ENCODE peak calls at places on chromosomes 4 and X, in four cellular contexts. One of them, this sample, is unnamed.

GRCh38 chrX:46686003-46686645 is 72.8 kb downstream of the SLC9A7 start:
- DNase-seq in fibroblast of the aortic adventitia: peak; percentile 68
- DNase-seq in cardiac muscle cell: peak; percentile 32
- DNase-seq in WERI-Rb-1: peak; percentile 28
- DNase-seq in this sample: peak; percentile 11

GRCh38 chr4:149999485-150000074 is 78.7 kb upstream of the DCLK2 start:
- DNase-seq in cardiac muscle cell: peak; percentile 55
- DNase-seq in fibroblast of the aortic adventitia: peak; percentile 89
- DNase-seq in WERI-Rb-1: peak; percentile 47
- DNase-seq in this sample: peak; percentile 57

GRCh38 chr4:173333658-173334084 is 487 bp downstream of the HMGB2 start:
- DNase-seq in cardiac muscle cell: peak; percentile 70
- DNase-seq in fibroblast of the aortic adventitia: no peak
- DNase-seq in WERI-Rb-1: peak; percentile 75
- DNase-seq in this sample: peak; percentile 58

GRCh38 chrX:55007633-55008032 is 7.5 kb downstream of the APEX2 start:
- DNase-seq in cardiac muscle cell: no peak
- DNase-seq in WERI-Rb-1: no peak
- DNase-seq in fibroblast of the aortic adventitia: peak; percentile 73
- DNase-seq in this sample: no peak

GRCh38 chr4:61202638-61203495 is 2.7 kb downstream of the ADGRL3 start:
- DNase-seq in WERI-Rb-1: peak; percentile 24
- DNase-seq in cardiac muscle cell: peak; percentile 15
- DNase-seq in fibroblast of the aortic adventitia: no peak
- DNase-seq in this sample: peak; percentile 6

GRCh38 chrX:15619053-15619772 is 18.5 kb upstream of the ACE2 start:
- DNase-seq in cardiac muscle cell: no peak
- DNase-seq in fibroblast of the aortic adventitia: peak; percentile 5
- DNase-seq in WERI-Rb-1: no peak
- DNase-seq in this sample: no peak

GRCh38 chr4:176782794-176783193 is 9.9 kb downstream of the VEGFC start:
- DNase-seq in cardiac muscle cell: no peak
- DNase-seq in fibroblast of the aortic adventitia: peak; percentile 30
- DNase-seq in WERI-Rb-1: no peak
- DNase-seq in this sample: no peak

GRCh38 chr4:10345381-10345784 is 111.8 kb downstream of the ZNF518B start:
- DNase-seq in WERI-Rb-1: no peak
- DNase-seq in fibroblast of the aortic adventitia: no peak
- DNase-seq in cardiac muscle cell: no peak
- DNase-seq in this sample: no peak

GRCh38 chr4:6576932-6577331 is 1.9 kb downstream of the MAN2B2 start:
- DNase-seq in WERI-Rb-1: no peak
- DNase-seq in fibroblast of the aortic adventitia: no peak
- DNase-seq in cardiac muscle cell: no peak
- DNase-seq in this sample: no peak

GRCh38 chrX:38287669-38288068 is 39.6 kb downstream of the RPGR start:
- DNase-seq in cardiac muscle cell: no peak
- DNase-seq in fibroblast of the aortic adventitia: no peak
- DNase-seq in WERI-Rb-1: no peak
- DNase-seq in this sample: no peak

GRCh38 chr4:44257461-44257860 is 191.1 kb downstream of the KCTD8 start:
- DNase-seq in cardiac muscle cell: no peak
- DNase-seq in fibroblast of the aortic adventitia: no peak
- DNase-seq in WERI-Rb-1: no peak
- DNase-seq in this sample: no peak

GRCh38 chr4:126489826-126490463 is 1142.8 kb upstream of the INTU start:
- DNase-seq in WERI-Rb-1: no peak
- DNase-seq in cardiac muscle cell: no peak
- DNase-seq in fibroblast of the aortic adventitia: no peak
- DNase-seq in this sample: no peak

GRCh38 chrX:96576358-96576757 is 108.3 kb upstream of the DIAPH2 start:
- DNase-seq in cardiac muscle cell: no peak
- DNase-seq in fibroblast of the aortic adventitia: peak; percentile 45
- DNase-seq in WERI-Rb-1: no peak
- DNase-seq in this sample: no peak

GRCh38 chr4:182880387-182881356 is 36.5 kb downstream of the DCTD start:
- DNase-seq in fibroblast of the aortic adventitia: peak; percentile 23
- DNase-seq in WERI-Rb-1: no peak
- DNase-seq in cardiac muscle cell: no peak
- DNase-seq in this sample: peak; percentile 64

GRCh38 chr4:113457886-113458285 is 303.7 kb downstream of the CAMK2D start:
- DNase-seq in fibroblast of the aortic adventitia: no peak
- DNase-seq in WERI-Rb-1: no peak
- DNase-seq in cardiac muscle cell: no peak
- DNase-seq in this sample: no peak

GRCh38 chrX:70026112-70026850 is 23.5 kb downstream of the AWAT2 start:
- DNase-seq in cardiac muscle cell: no peak
- DNase-seq in WERI-Rb-1: no peak
- DNase-seq in fibroblast of the aortic adventitia: peak; percentile 30
- DNase-seq in this sample: no peak

GRCh38 chr4:186653973-186654372 is 69.7 kb downstream of the FAT1 start:
- DNase-seq in fibroblast of the aortic adventitia: no peak
- DNase-seq in cardiac muscle cell: no peak
- DNase-seq in WERI-Rb-1: no peak
- DNase-seq in this sample: no peak

GRCh38 chrX:101764538-101764937 is 104.9 kb upstream of the ARMCX2 start:
- DNase-seq in fibroblast of the aortic adventitia: no peak
- DNase-seq in cardiac muscle cell: no peak
- DNase-seq in WERI-Rb-1: no peak
- DNase-seq in this sample: no peak

GRCh38 chr4:163167333-163167626 is 590 bp upstream of the NAF1 start:
- DNase-seq in fibroblast of the aortic adventitia: peak; percentile 55
- DNase-seq in cardiac muscle cell: no peak
- DNase-seq in WERI-Rb-1: no peak
- DNase-seq in this sample: no peak

GRCh38 chr4:127870688-127871087 is 10.0 kb upstream of the PLK4 start:
- DNase-seq in cardiac muscle cell: peak; percentile 2
- DNase-seq in WERI-Rb-1: no peak
- DNase-seq in fibroblast of the aortic adventitia: peak; percentile 95
- DNase-seq in this sample: no peak

GRCh38 chrX:39452404-39452803 is 645.4 kb downstream of the BCOR start:
- DNase-seq in WERI-Rb-1: no peak
- DNase-seq in cardiac muscle cell: no peak
- DNase-seq in fibroblast of the aortic adventitia: no peak
- DNase-seq in this sample: no peak

GRCh38 chr4:61373901-61374611 is 173.9 kb downstream of the ADGRL3 start:
- DNase-seq in fibroblast of the aortic adventitia: peak; percentile 35
- DNase-seq in WERI-Rb-1: no peak
- DNase-seq in cardiac muscle cell: no peak
- DNase-seq in this sample: no peak

GRCh38 chrX:72372735-72373134 is 67.0 kb upstream of the CITED1 start:
- DNase-seq in fibroblast of the aortic adventitia: no peak
- DNase-seq in WERI-Rb-1: no peak
- DNase-seq in cardiac muscle cell: no peak
- DNase-seq in this sample: no peak

GRCh38 chr4:38230821-38231583 is 270.8 kb downstream of the PTTG2 start:
- DNase-seq in fibroblast of the aortic adventitia: no peak
- DNase-seq in cardiac muscle cell: no peak
- DNase-seq in WERI-Rb-1: no peak
- DNase-seq in this sample: no peak

GRCh38 chrX:15245896-15246295 is 24.0 kb downstream of the ASB9 start:
- DNase-seq in fibroblast of the aortic adventitia: peak; percentile 1
- DNase-seq in WERI-Rb-1: no peak
- DNase-seq in cardiac muscle cell: no peak
- DNase-seq in this sample: no peak

GRCh38 chr4:14130551-14130950 is 503.0 kb upstream of the BOD1L1 start:
- DNase-seq in cardiac muscle cell: no peak
- DNase-seq in WERI-Rb-1: no peak
- DNase-seq in fibroblast of the aortic adventitia: peak; percentile 26
- DNase-seq in this sample: no peak
- TF ChIP-seq CTCF in cardiac muscle cell: no peak
- TF ChIP-seq CTCF in WERI-Rb-1: no peak
- TF ChIP-seq CTCF in fibroblast of the aortic adventitia: no peak
- TF ChIP-seq CTCF in this sample: no peak

GRCh38 chr4:3466691-3467600 is 3.8 kb downstream of the DOK7 start:
- DNase-seq in cardiac muscle cell: no peak
- DNase-seq in fibroblast of the aortic adventitia: no peak
- DNase-seq in WERI-Rb-1: no peak
- DNase-seq in this sample: no peak
- H3K4me3 ChIP-seq in cardiac muscle cell: no peak overlapping the region
- H3K4me3 ChIP-seq in fibroblast of the aortic adventitia: no peak overlapping the region
- H3K4me3 ChIP-seq in WERI-Rb-1: no peak overlapping the region
- H3K4me3 ChIP-seq in this sample: no peak overlapping the region

DNA sequence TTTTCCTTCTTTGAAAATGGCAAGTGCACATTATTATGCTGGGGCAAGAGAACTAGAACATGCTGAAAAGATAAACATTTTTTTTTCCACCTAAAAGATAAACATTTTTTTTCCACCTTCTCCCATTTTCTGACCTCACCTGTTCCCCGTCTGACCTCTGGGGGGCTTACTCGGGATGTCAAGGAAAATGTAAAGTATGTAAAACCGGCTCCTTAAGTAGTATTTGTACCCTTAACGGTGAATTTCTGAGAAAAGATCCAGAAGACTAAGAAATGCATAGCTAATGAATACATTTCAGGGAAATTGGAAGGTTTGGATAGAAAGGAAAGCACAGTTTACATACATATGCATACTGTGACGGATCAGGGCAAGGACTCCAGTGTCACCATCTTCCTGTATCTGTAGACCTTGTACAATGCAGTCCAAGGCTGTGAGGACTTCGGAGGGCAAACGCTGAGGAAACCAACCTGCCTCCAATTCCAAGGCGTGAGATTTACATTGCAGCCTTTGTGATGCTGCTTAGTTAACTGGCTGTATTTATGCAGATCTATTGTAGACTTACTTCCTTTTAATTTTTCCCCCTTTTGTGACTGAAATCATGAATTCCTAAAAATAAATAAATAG is 2185.9 kb upstream of the TENM3 start:
- DNase-seq in cardiac muscle cell: peak; percentile 27
- DNase-seq in fibroblast of the aortic adventitia: no peak
- DNase-seq in WERI-Rb-1: peak; percentile 42
- DNase-seq in this sample: no peak
- TF ChIP-seq CTCF in cardiac muscle cell: no peak
- TF ChIP-seq CTCF in fibroblast of the aortic adventitia: peak; percentile 12
- TF ChIP-seq CTCF in WERI-Rb-1: no peak
- TF ChIP-seq CTCF in this sample: peak; percentile 67

DNA sequence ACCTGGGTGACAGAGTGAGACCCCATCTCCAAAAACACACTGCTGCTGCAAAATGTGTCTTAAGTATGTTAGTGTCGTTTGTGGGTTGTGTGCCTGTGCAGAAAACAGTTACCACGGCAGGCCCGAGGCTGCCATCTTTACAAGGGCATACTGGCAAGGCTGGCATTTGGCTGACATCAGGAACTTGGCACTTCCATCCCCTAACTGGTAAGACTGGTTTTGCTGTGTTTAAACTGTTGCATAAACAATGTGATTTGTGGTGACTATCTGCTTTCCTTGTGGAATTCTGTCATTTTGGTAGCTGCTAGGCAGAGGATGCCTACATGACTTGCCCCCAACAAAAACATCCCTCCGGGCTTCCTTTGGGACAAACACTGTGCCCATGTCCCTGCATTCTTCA is 12.3 kb downstream of the LRP2BP start:
- DNase-seq in fibroblast of the aortic adventitia: no peak
- DNase-seq in cardiac muscle cell: no peak
- DNase-seq in WERI-Rb-1: no peak
- DNase-seq in this sample: no peak
- H3K4me3 ChIP-seq in fibroblast of the aortic adventitia: no peak overlapping the region
- H3K4me3 ChIP-seq in cardiac muscle cell: no peak overlapping the region
- H3K4me3 ChIP-seq in WERI-Rb-1: no peak overlapping the region
- H3K4me3 ChIP-seq in this sample: no peak overlapping the region

GRCh38 chr4:42750091-42750490 is 93.2 kb upstream of the ATP8A1 start:
- DNase-seq in fibroblast of the aortic adventitia: peak; percentile 30
- DNase-seq in WERI-Rb-1: peak; percentile 42
- DNase-seq in cardiac muscle cell: peak; percentile 45
- DNase-seq in this sample: peak; percentile 63
- TF ChIP-seq CTCF in fibroblast of the aortic adventitia: peak; percentile 16
- TF ChIP-seq CTCF in WERI-Rb-1: peak; percentile 31
- TF ChIP-seq CTCF in cardiac muscle cell: no peak
- TF ChIP-seq CTCF in this sample: peak; percentile 78

DNA sequence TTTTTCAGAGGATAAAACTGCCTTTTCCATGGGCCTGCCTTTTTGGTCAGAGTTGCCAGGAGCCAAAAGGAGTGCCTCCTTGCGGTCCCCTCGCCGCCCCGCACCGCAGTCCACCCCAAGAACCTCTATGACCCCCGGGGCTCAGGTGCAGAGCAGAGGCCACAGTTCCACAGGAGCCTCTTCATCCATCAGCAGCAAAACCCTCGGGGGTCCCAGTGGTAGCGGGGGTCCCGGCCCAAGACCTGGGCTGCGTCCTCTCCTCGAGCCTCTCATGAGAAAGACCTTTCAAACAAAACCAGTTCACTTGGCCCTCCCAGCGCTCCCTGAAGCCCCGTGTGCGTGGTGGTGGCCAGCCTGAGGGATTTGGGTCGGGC is 16.8 kb downstream of the ZFYVE28 start:
- DNase-seq in WERI-Rb-1: no peak
- DNase-seq in cardiac muscle cell: no peak
- DNase-seq in fibroblast of the aortic adventitia: no peak
- DNase-seq in this sample: no peak
- H3K4me3 ChIP-seq in WERI-Rb-1: peak overlapping the region; percentile 24
- H3K4me3 ChIP-seq in cardiac muscle cell: no peak overlapping the region
- H3K4me3 ChIP-seq in fibroblast of the aortic adventitia: peak overlapping the region; percentile 53
- H3K4me3 ChIP-seq in this sample: peak overlapping the region; percentile 43

GRCh38 chrX:110145854-110146253 is 142.9 kb downstream of the TMEM164 start:
- DNase-seq in fibroblast of the aortic adventitia: peak; percentile 57
- DNase-seq in WERI-Rb-1: no peak
- DNase-seq in cardiac muscle cell: peak; percentile 41
- DNase-seq in this sample: no peak

GRCh38 chrX:110143454-110144210 is 140.7 kb downstream of the TMEM164 start:
- DNase-seq in cardiac muscle cell: no peak
- DNase-seq in fibroblast of the aortic adventitia: peak; percentile 36
- DNase-seq in WERI-Rb-1: no peak
- DNase-seq in this sample: no peak

GRCh38 chrX:110142096-110142495 is 139.2 kb downstream of the TMEM164 start:
- DNase-seq in fibroblast of the aortic adventitia: peak; percentile 34
- DNase-seq in WERI-Rb-1: no peak
- DNase-seq in cardiac muscle cell: no peak
- DNase-seq in this sample: no peak

GRCh38 chrX:110145305-110145704 is 142.4 kb downstream of the TMEM164 start:
- DNase-seq in WERI-Rb-1: no peak
- DNase-seq in cardiac muscle cell: no peak
- DNase-seq in fibroblast of the aortic adventitia: no peak
- DNase-seq in this sample: no peak

DNA sequence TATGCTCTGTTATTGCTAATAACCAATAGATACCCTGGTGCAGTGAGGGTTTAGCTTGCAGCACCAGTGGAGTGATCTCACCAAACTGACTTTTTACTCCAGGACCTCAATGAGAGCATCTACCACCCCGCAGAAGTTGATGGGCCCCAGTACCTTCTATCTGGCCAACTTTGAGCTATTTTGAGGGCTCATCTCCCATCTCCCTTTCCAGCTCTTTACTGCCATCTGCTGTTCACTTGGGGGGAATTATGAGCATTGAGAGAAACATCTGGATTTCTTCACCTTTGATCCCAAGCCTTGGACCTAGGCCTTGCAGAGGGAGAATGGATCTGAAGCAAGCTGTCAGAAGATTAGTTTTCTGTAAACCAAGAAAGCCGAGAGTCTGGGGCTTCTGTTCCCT is 143.6 kb downstream of the TMEM164 start:
- DNase-seq in fibroblast of the aortic adventitia: peak; percentile 67
- DNase-seq in cardiac muscle cell: peak; percentile 73
- DNase-seq in WERI-Rb-1: peak; percentile 12
- DNase-seq in this sample: peak; percentile 26
- TF ChIP-seq CTCF in fibroblast of the aortic adventitia: peak; percentile 78
- TF ChIP-seq CTCF in cardiac muscle cell: peak; percentile 61
- TF ChIP-seq CTCF in WERI-Rb-1: peak; percentile 58
- TF ChIP-seq CTCF in this sample: peak; percentile 69